ENCODE peak calls at places on chromosomes 2 and 18, in ten cellular contexts. K, I, X, V, A, W, E, S, L and D are unnamed samples.

GRCh38 chr2:172293952-172294351 is 133.4 kb upstream of the ITGA6 start:
- DNase-seq in S (peak), I (peak), E (no peak), L (peak), X (no peak), A (peak), K (no peak), W (no peak), V (no peak), D (no peak)

GRCh38 chr2:48346124-48346536 is 183.8 kb upstream of the STON1 start:
- DNase-seq in K (no peak), I (peak), X (peak), W (peak), V (peak), A (no peak), E (peak), S (peak), L (peak), D (peak)

GRCh38 chr2:21404827-21405625 is 281.3 kb downstream of the TDRD15 start:
- DNase-seq in A (no peak), X (no peak), I (no peak), L (no peak), W (no peak), V (no peak), E (no peak), K (no peak), S (no peak), D (no peak)

GRCh38 chr2:119756837-119757236 is 2.9 kb upstream of the PTPN4 start:
- DNase-seq in S (peak), I (peak), X (peak), A (peak), E (no peak), V (peak), W (peak), L (peak), K (no peak), D (peak)

GRCh38 chr2:129957891-129958290 is 21.6 kb upstream of the RAB6C start:
- DNase-seq in L (no peak), A (peak), S (no peak), I (peak), X (no peak), E (no peak), W (no peak), K (no peak), V (no peak), D (no peak)

GRCh38 chr2:16125614-16126125 is 185.3 kb downstream of the MYCN start:
- DNase-seq in I (no peak), K (no peak), X (no peak), L (no peak), E (no peak), A (no peak), V (no peak), S (no peak), W (no peak), D (no peak)

GRCh38 chr2:169069341-169069740 is at the start of gene DHRS9:
- DNase-seq in V (peak), W (no peak), S (no peak), X (peak), K (no peak), L (no peak), I (peak), E (no peak), A (peak), D (no peak)

GRCh38 chr18:49227456-49227855 is 233.0 kb downstream of the DYM start:
- DNase-seq in A (peak), W (no peak), E (no peak), V (no peak), S (no peak), I (no peak), L (no peak), K (no peak), X (no peak), D (no peak)

GRCh38 chr2:28869494-28870145 is 489 bp downstream of the TRMT61B start:
- DNase-seq in L (peak), X (no peak), V (peak), S (no peak), I (peak), K (peak), W (no peak), E (no peak), A (peak), D (no peak)

GRCh38 chr2:188201639-188202038 is 90.0 kb upstream of the GULP1 start:
- DNase-seq in L (no peak), W (no peak), V (no peak), S (no peak), I (no peak), K (no peak), X (no peak), E (no peak), A (no peak), D (no peak)

GRCh38 chr2:239049421-239050251 is 201.8 kb downstream of the TWIST2 start:
- DNase-seq in I (no peak), S (no peak), X (no peak), L (no peak), K (no peak), V (peak), W (peak), E (no peak), A (no peak), D (no peak)

GRCh38 chr2:219985017-219985416 is 357.6 kb downstream of the SLC4A3 start:
- DNase-seq in W (no peak), X (no peak), V (no peak), A (no peak), S (no peak), K (no peak), L (no peak), E (no peak), I (no peak), D (no peak)

GRCh38 chr2:128458438-128458837 is 139.8 kb upstream of the HS6ST1 start:
- DNase-seq in E (no peak), L (no peak), I (no peak), K (no peak), X (no peak), V (no peak), A (no peak), S (no peak), W (no peak), D (no peak)

GRCh38 chr2:182824759-182825143 is 41.7 kb downstream of the FRZB start:
- DNase-seq in X (no peak), I (no peak), L (no peak), E (no peak), W (no peak), V (no peak), K (no peak), S (no peak), A (no peak), D (no peak)

GRCh38 chr2:109207201-109207600 is 78.2 kb downstream of the SH3RF3 start:
- DNase-seq in A (no peak), E (no peak), I (no peak), V (no peak), K (no peak), X (no peak), S (no peak), L (no peak), W (no peak), D (no peak)

GRCh38 chr2:64196986-64197385 is 52.8 kb upstream of the PELI1 start:
- DNase-seq in K (no peak), E (no peak), I (no peak), A (no peak), W (no peak), V (no peak), L (no peak), S (no peak), X (no peak), D (no peak)

GRCh38 chr18:35139517-35139916 is 98.3 kb downstream of the MAPRE2 start:
- DNase-seq in W (no peak), E (no peak), X (no peak), K (no peak), S (no peak), I (no peak), L (no peak), V (no peak), A (no peak), D (no peak)

GRCh38 chr2:205754924-205755321 is 72.6 kb downstream of the NRP2 start:
- DNase-seq in V (peak), L (peak), A (no peak), S (peak), I (no peak), W (no peak), X (peak), E (no peak), K (no peak), D (no peak)

GRCh38 chr2:183248866-183249567 is 124.8 kb downstream of the NUP35 start:
- DNase-seq in E (peak), W (no peak), X (peak), A (peak), I (peak), V (peak), K (peak), L (no peak), S (no peak), D (no peak)

GRCh38 chr2:117056376-117056748 is 758.1 kb upstream of the DDX18 start:
- DNase-seq in S (no peak), W (no peak), X (no peak), V (no peak), E (no peak), A (no peak), L (no peak), I (no peak), K (peak), D (no peak)

GRCh38 chr18:75475228-75475627 is 47.7 kb upstream of the SMIM21 start:
- DNase-seq in E (peak), W (peak), I (peak), V (peak), L (no peak), X (peak), K (no peak), A (peak), S (no peak), D (peak)

GRCh38 chr2:215022418-215022817 is 116.0 kb downstream of the ABCA12 start:
- DNase-seq in V (peak), L (no peak), X (peak), K (no peak), S (no peak), E (no peak), W (no peak), A (peak), I (no peak), D (peak)

GRCh38 chr2:63822478-63822877 is 19.2 kb upstream of the UGP2 start:
- DNase-seq in X (no peak), E (no peak), A (no peak), S (no peak), I (no peak), V (no peak), W (no peak), K (no peak), L (no peak), D (no peak)

GRCh38 chr2:31334311-31335026 is 80.1 kb downstream of the XDH start:
- DNase-seq in I (peak), V (peak), W (no peak), A (peak), E (no peak), X (no peak), K (no peak), L (no peak), S (no peak), D (no peak)

GRCh38 chr18:62678847-62679535 is 36.4 kb upstream of the PHLPP1 start:
- DNase-seq in X (no peak), A (no peak), E (no peak), L (no peak), I (no peak), V (no peak), W (no peak), K (no peak), S (no peak), D (no peak)

GRCh38 chr2:240896871-240897692 is 1.1 kb upstream of the MAB21L4 start:
- DNase-seq in A (peak), L (no peak), I (peak), K (no peak), X (no peak), E (no peak), V (no peak), S (no peak), W (no peak), D (no peak)

GRCh38 chr18:12336887-12337286 is 28.8 kb downstream of the TUBB6 start:
- DNase-seq in W (peak), K (no peak), X (no peak), S (no peak), V (peak), E (peak), A (peak), L (no peak), I (peak), D (no peak)

GRCh38 chr18:77366067-77366724 is 116.5 kb downstream of the GALR1 start:
- DNase-seq in I (no peak), X (no peak), L (no peak), S (peak), W (no peak), A (no peak), K (no peak), V (no peak), E (no peak), D (no peak)

GRCh38 chr2:129880309-129880708 is 99.2 kb upstream of the RAB6C start:
- DNase-seq in I (no peak), K (no peak), X (no peak), A (no peak), S (no peak), V (no peak), L (no peak), E (no peak), W (no peak), D (no peak)

GRCh38 chr2:122194546-122194945 is 439.1 kb downstream of the TSN start:
- DNase-seq in K (no peak), V (no peak), L (no peak), I (no peak), E (no peak), X (no peak), W (no peak), S (no peak), A (no peak), D (no peak)

GRCh38 chr2:187266147-187266546 is 181.9 kb downstream of the CALCRL start:
- DNase-seq in I (no peak), E (no peak), X (no peak), K (no peak), A (no peak), V (no peak), W (no peak), S (no peak), L (no peak), D (no peak)

GRCh38 chr2:20925265-20925889 is 102.5 kb upstream of the LDAH start:
- DNase-seq in W (no peak), L (no peak), K (peak), E (no peak), S (no peak), V (no peak), X (no peak), A (peak), I (peak), D (no peak)

GRCh38 chr2:235498556-235499305 is 4.9 kb downstream of the AGAP1 start:
- DNase-seq in E (no peak), L (no peak), V (peak), K (no peak), X (peak), A (no peak), S (no peak), W (no peak), I (no peak), D (no peak)

GRCh38 chr2:127421871-127422618 is 3.8 kb downstream of the PROC start:
- DNase-seq in V (no peak), I (no peak), W (no peak), X (no peak), A (no peak), L (no peak), E (no peak), S (no peak), K (no peak), D (no peak)
- H3K4me3 ChIP-seq in V (no peak), I (no peak), W (no peak), X (no peak), A (no peak), L (no peak), E (no peak), S (no peak), K (no peak), D (no peak)

GRCh38 chr2:3144856-3145255 is 232.8 kb downstream of the EIPR1 start:
- DNase-seq in L (no peak), I (no peak), K (no peak), W (no peak), S (no peak), V (no peak), E (no peak), A (no peak), X (no peak), D (no peak)

GRCh38 chr2:3143602-3144001 is 234.0 kb downstream of the EIPR1 start:
- DNase-seq in L (no peak), I (no peak), A (no peak), W (no peak), S (no peak), X (no peak), E (no peak), K (no peak), V (no peak), D (no peak)

GRCh38 chr2:3141696-3142095 is 235.9 kb downstream of the EIPR1 start:
- DNase-seq in A (no peak), L (no peak), I (no peak), X (no peak), S (no peak), E (no peak), K (no peak), W (no peak), V (no peak), D (no peak)

GRCh38 chr2:3142210-3142609 is 235.4 kb downstream of the EIPR1 start:
- DNase-seq in I (no peak), X (no peak), S (no peak), A (no peak), V (no peak), L (no peak), K (no peak), E (no peak), W (no peak), D (no peak)

GRCh38 chr2:3142961-3143571 is 234.6 kb downstream of the EIPR1 start:
- DNase-seq in W (no peak), V (no peak), A (no peak), E (no peak), S (no peak), X (no peak), I (no peak), L (no peak), K (no peak), D (no peak)
- H3K4me3 ChIP-seq in W (no peak), V (no peak), A (no peak), E (no peak), S (no peak), X (no peak), I (no peak), L (no peak), K (no peak), D (no peak)

GRCh38 chr2:8679567-8679826 is 2.4 kb upstream of the ID2 start:
- DNase-seq in A (no peak), S (no peak), X (no peak), L (no peak), K (no peak), W (no peak), V (no peak), E (no peak), I (no peak), D (no peak)

GRCh38 chr2:8680931-8681760 is 710 bp upstream of the ID2 start:
- DNase-seq in E (no peak), K (peak), L (peak), A (peak), I (peak), W (no peak), S (peak), V (peak), X (no peak), D (peak)

GRCh38 chr2:8678731-8679566 is 2.9 kb upstream of the ID2 start:
- DNase-seq in W (no peak), X (peak), K (peak), E (no peak), A (peak), S (peak), I (peak), V (peak), L (peak), D (peak)

GRCh38 chr2:8681786-8682692 is at the start of gene ID2:
- DNase-seq in L (peak), K (peak), A (peak), X (peak), S (peak), I (peak), W (peak), E (peak), V (peak), D (peak)

GRCh38 chr2:8679827-8680731 is 1.8 kb upstream of the ID2 start:
- DNase-seq in V (peak), A (peak), X (no peak), L (peak), S (peak), W (no peak), K (peak), E (no peak), I (peak), D (no peak)
- H3K4me3 ChIP-seq in V (peak), A (peak), X (peak), L (peak), S (peak), W (peak), K (no peak), E (peak), I (peak), D (peak)

GRCh38 chr2:37682473-37682872 is 11.0 kb upstream of the CDC42EP3 start:
- DNase-seq in W (no peak), X (no peak), A (no peak), I (no peak), E (no peak), V (no peak), L (no peak), S (no peak), K (no peak), D (no peak)
- H3K4me3 ChIP-seq in W (no peak), X (no peak), A (no peak), I (no peak), E (no peak), V (no peak), L (no peak), S (no peak), K (no peak), D (no peak)

GRCh38 chr2:101114815-101115214 is 36.4 kb downstream of the TBC1D8 start:
- DNase-seq in S (no peak), I (no peak), X (no peak), A (no peak), V (no peak), E (no peak), W (no peak), L (no peak), K (no peak), D (no peak)
- H3K4me3 ChIP-seq in S (no peak), I (no peak), X (no peak), A (no peak), V (no peak), E (no peak), W (no peak), L (no peak), K (no peak), D (no peak)

GRCh38 chr2:44178950-44179349 is 10.3 kb downstream of the PPM1B start:
- DNase-seq in I (no peak), E (no peak), A (no peak), W (no peak), K (peak), V (no peak), S (no peak), X (no peak), L (no peak), D (no peak)

GRCh38 chr2:44186800-44187199 is 18.1 kb downstream of the PPM1B start:
- DNase-seq in X (no peak), I (no peak), A (no peak), S (no peak), W (no peak), V (no peak), L (no peak), K (no peak), E (no peak), D (no peak)

GRCh38 chr2:44184106-44184505 is 15.4 kb downstream of the PPM1B start:
- DNase-seq in X (no peak), S (no peak), E (no peak), I (no peak), L (no peak), W (no peak), K (no peak), A (no peak), V (no peak), D (no peak)

DNA sequence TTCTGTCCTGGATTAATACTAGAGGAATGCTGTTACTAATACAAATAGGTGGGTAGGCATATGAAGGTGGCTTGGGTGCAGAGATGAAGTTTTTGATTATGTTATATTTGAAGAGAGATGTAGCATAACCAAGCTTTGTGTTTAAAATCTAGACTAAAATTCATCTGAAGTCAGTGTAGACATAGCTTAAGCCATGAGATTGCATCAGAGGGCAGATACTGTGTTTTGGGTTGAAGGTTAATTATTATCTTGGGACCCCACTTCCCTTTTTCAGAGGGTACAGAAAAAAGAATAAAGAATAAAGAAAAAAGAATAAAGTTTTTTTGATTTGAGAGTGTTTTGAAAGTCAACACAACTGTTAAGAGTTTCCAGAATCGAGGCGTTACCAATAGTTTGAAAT is 13.0 kb downstream of the PPM1B start:
- DNase-seq in I (no peak), A (no peak), W (no peak), V (no peak), S (no peak), L (no peak), X (no peak), K (peak), E (no peak), D (no peak)
- H3K4me3 ChIP-seq in I (no peak), A (no peak), W (no peak), V (no peak), S (no peak), L (no peak), X (no peak), K (no peak), E (no peak), D (no peak)

GRCh38 chr2:101706121-101706818 is 8.8 kb downstream of the MAP4K4 start:
- DNase-seq in K (no peak), A (no peak), W (no peak), X (no peak), V (no peak), S (no peak), I (no peak), L (no peak), E (no peak), D (no peak)
- H3K4me3 ChIP-seq in K (no peak), A (no peak), W (no peak), X (no peak), V (no peak), S (no peak), I (no peak), L (no peak), E (no peak), D (no peak)